ENCODE peak calls at places on chromosomes 11 and 22, in seven cellular contexts. B, X, Z, O, N, P and D are unnamed samples.

GRCh38 chr22:23401111-23401909 is 178.8 kb downstream of the IGLL1 start:
- DNase-seq in B (no peak), O (no peak), X (peak), N (no peak), P (no peak), Z (no peak), D (no peak)

GRCh38 chr22:30097861-30098260 is 17.6 kb downstream of the HORMAD2 start:
- DNase-seq in B (no peak), P (no peak), X (no peak), N (no peak), Z (no peak), O (no peak), D (no peak)

GRCh38 chr11:132838621-132839020 is 693.7 kb downstream of the OPCML start:
- DNase-seq in O (no peak), X (no peak), N (no peak), Z (no peak), P (no peak), B (no peak), D (peak)

GRCh38 chr11:14852571-14853177 is 39.4 kb downstream of the CYP2R1 start:
- DNase-seq in P (no peak), O (peak), Z (no peak), X (no peak), N (no peak), B (no peak), D (no peak)

GRCh38 chr11:117796456-117797428 is at the start of gene DSCAML1:
- DNase-seq in X (peak), P (peak), O (no peak), N (no peak), Z (no peak), B (no peak), D (no peak)

GRCh38 chr11:101176381-101176780 is 46.8 kb upstream of the PGR start:
- DNase-seq in Z (no peak), P (no peak), X (no peak), B (no peak), N (no peak), O (no peak), D (no peak)

GRCh38 chr11:105538531-105538930 is 71.3 kb upstream of the GRIA4 start:
- DNase-seq in B (no peak), O (no peak), P (no peak), N (no peak), X (no peak), Z (no peak), D (no peak)

GRCh38 chr11:120471131-120471530 is 40.4 kb upstream of the GRIK4 start:
- DNase-seq in O (no peak), P (no peak), B (no peak), N (no peak), Z (no peak), X (no peak), D (no peak)

GRCh38 chr11:94322501-94322900 is 18.1 kb downstream of the IZUMO1R start:
- DNase-seq in Z (no peak), P (no peak), B (no peak), O (no peak), N (no peak), X (no peak), D (no peak)

GRCh38 chr11:101466352-101466751 is 117.5 kb downstream of the TRPC6 start:
- DNase-seq in Z (no peak), P (no peak), O (no peak), N (no peak), B (no peak), X (no peak), D (no peak)

GRCh38 chr11:129427376-129427775 is 51.7 kb downstream of the BARX2 start:
- DNase-seq in Z (no peak), O (no peak), P (no peak), X (no peak), N (no peak), B (no peak), D (no peak)

GRCh38 chr22:31337178-31337577 is 9.0 kb downstream of the PATZ1 start:
- DNase-seq in X (no peak), O (no peak), Z (no peak), P (no peak), B (no peak), N (no peak), D (no peak)

GRCh38 chr11:121366970-121367369 is 74.4 kb downstream of the SC5D start:
- DNase-seq in N (no peak), B (no peak), X (no peak), P (no peak), Z (no peak), O (no peak), D (no peak)

GRCh38 chr22:38212442-38212841 is 10.6 kb downstream of the MAFF start:
- DNase-seq in N (no peak), B (no peak), O (no peak), X (no peak), P (no peak), Z (no peak), D (no peak)

GRCh38 chr11:86660011-86660595 is 12.3 kb downstream of the ME3 start:
- DNase-seq in P (peak), N (no peak), B (no peak), X (no peak), O (no peak), Z (no peak), D (no peak)

GRCh38 chr11:47355283-47356128 is 3.0 kb upstream of the MYBPC3 start:
- DNase-seq in B (peak), N (no peak), Z (peak), O (peak), X (peak), P (peak), D (peak)

GRCh38 chr11:68854273-68854958 is 12.7 kb upstream of the CPT1A start:
- DNase-seq in N (no peak), O (no peak), B (no peak), P (peak), Z (no peak), X (no peak), D (no peak)

GRCh38 chr11:129639300-129639699 is 176.3 kb upstream of the TMEM45B start:
- DNase-seq in N (no peak), Z (peak), B (no peak), O (peak), P (no peak), X (no peak), D (no peak)

GRCh38 chr11:69640995-69641581 is at the start of gene CCND1:
- DNase-seq in N (no peak), O (peak), B (no peak), Z (peak), X (peak), P (peak), D (peak)

GRCh38 chr22:36757608-36758220 is 18.2 kb downstream of the IFT27 start:
- DNase-seq in X (peak), N (no peak), Z (peak), B (peak), P (peak), O (peak), D (no peak)

GRCh38 chr11:117607449-117607848 is 189.6 kb downstream of the DSCAML1 start:
- DNase-seq in Z (no peak), O (no peak), N (no peak), X (no peak), B (no peak), P (no peak), D (no peak)

GRCh38 chr22:19655399-19655798 is 58.9 kb upstream of the SEPTIN5 start:
- DNase-seq in X (no peak), P (no peak), Z (no peak), O (no peak), B (no peak), N (no peak), D (no peak)

GRCh38 chr11:58451585-58451984 is 9.5 kb upstream of the OR5B12 start:
- DNase-seq in O (no peak), Z (no peak), N (no peak), B (no peak), P (no peak), X (no peak), D (no peak)

GRCh38 chr22:39244496-39245129 is at the start of gene PDGFB:
- DNase-seq in Z (peak), N (no peak), B (no peak), P (no peak), X (no peak), O (no peak), D (no peak)

GRCh38 chr11:67179892-67180490 is 60.9 kb downstream of the KDM2A start:
- DNase-seq in N (no peak), O (no peak), Z (peak), B (no peak), P (peak), X (peak), D (no peak)

GRCh38 chr11:112810951-112811350 is 150.3 kb upstream of the NCAM1 start:
- DNase-seq in B (no peak), X (no peak), Z (no peak), O (no peak), N (no peak), P (no peak), D (no peak)

GRCh38 chr11:10628506-10629236 is 60.2 kb upstream of the LYVE1 start:
- DNase-seq in O (no peak), P (no peak), X (no peak), N (no peak), B (no peak), Z (no peak), D (no peak)

GRCh38 chr11:13260196-13260962 is 17.2 kb upstream of the BMAL1 start:
- DNase-seq in B (no peak), X (no peak), N (no peak), O (no peak), Z (no peak), P (no peak), D (no peak)

GRCh38 chr11:120223793-120224192 is 13.0 kb downstream of the OAF start:
- DNase-seq in X (no peak), N (no peak), Z (no peak), O (no peak), B (no peak), P (no peak), D (no peak)

GRCh38 chr11:33062137-33062536 is 22.8 kb downstream of the TCP11L1 start:
- DNase-seq in P (peak), Z (no peak), N (no peak), X (no peak), O (no peak), B (no peak), D (no peak)

GRCh38 chr11:88188251-88189030 is 13.2 kb upstream of the RAB38 start:
- DNase-seq in O (no peak), B (no peak), N (no peak), P (no peak), Z (no peak), X (no peak), D (no peak)

GRCh38 chr11:5620606-5621521 is 3.9 kb upstream of the TRIM34 start:
- DNase-seq in O (no peak), P (no peak), Z (peak), X (no peak), B (no peak), N (no peak), D (no peak)

GRCh38 chr11:6674856-6675255 is 8.3 kb downstream of the MRPL17 start:
- DNase-seq in O (no peak), N (no peak), Z (peak), X (no peak), B (no peak), P (no peak), D (peak)

GRCh38 chr22:22520667-22521602 is 865 bp upstream of the ZNF280A start:
- DNase-seq in N (no peak), P (no peak), B (no peak), X (peak), Z (no peak), O (no peak), D (no peak)

GRCh38 chr11:78290293-78291176 is 101.8 kb downstream of the USP35 start:
- DNase-seq in O (no peak), N (no peak), P (no peak), Z (no peak), X (peak), B (no peak), D (no peak)

GRCh38 chr11:92838655-92839334 is 130.7 kb upstream of the MTNR1B start:
- DNase-seq in O (no peak), B (no peak), X (no peak), Z (no peak), N (no peak), P (no peak), D (no peak)

GRCh38 chr11:22640862-22641261 is 15.2 kb upstream of the FANCF start:
- DNase-seq in Z (no peak), B (no peak), O (no peak), P (no peak), N (no peak), X (no peak), D (no peak)

GRCh38 chr11:22633354-22633902 is 7.8 kb upstream of the FANCF start:
- DNase-seq in Z (no peak), O (no peak), B (no peak), X (no peak), P (no peak), N (no peak), D (no peak)

GRCh38 chr11:22635689-22636088 is 10.1 kb upstream of the FANCF start:
- DNase-seq in O (no peak), P (no peak), Z (no peak), X (no peak), B (no peak), N (no peak), D (no peak)

DNA sequence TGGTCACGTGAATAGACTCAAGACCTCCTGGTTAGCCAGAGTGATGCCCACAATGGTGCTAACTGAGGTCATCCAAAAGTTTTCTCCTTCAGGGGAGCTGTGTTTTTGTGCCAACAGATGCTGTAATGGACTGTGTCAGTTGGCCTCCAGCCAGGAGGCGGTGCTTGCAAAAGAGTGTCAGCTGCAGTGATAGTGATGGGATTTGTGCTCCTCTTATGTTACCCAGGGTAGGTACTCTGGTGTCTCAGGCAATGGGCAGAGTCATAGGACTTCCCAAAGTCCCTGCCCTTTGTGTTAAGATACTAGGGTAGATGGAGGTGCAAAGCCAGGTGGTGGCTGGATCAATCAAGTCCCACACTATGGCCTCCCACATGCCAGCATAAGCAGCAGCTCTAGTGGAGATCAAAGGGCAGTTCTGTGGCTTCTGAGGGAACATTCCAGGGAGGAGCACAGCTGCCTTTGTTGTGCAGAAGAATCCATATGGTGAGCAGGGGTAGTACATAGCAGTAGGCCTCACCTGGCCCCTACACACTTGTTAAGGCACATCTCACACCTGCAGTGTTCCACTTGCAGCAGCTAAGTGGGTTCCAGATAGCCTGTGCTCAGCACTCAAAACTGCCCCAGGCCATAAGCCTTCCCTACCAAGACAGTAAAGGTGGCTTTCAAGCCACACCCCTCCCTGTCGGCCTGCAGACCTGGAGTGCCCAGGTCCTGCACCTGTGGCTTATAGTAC is 9.4 kb upstream of the FANCF start:
- DNase-seq in B (no peak), O (no peak), N (no peak), X (no peak), P (no peak), Z (no peak), D (no peak)
- H3K9ac ChIP-seq in B (no peak), O (no peak), N (no peak), X (no peak), P (no peak), Z (no peak), D (no peak)

GRCh38 chr22:42966389-42966998 is 48.5 kb downstream of the PACSIN2 start:
- DNase-seq in X (no peak), P (no peak), O (no peak), B (no peak), Z (no peak), N (no peak), D (no peak)

GRCh38 chr22:42969348-42969975 is 45.5 kb downstream of the PACSIN2 start:
- DNase-seq in B (no peak), Z (no peak), O (no peak), P (no peak), N (no peak), X (no peak), D (no peak)

GRCh38 chr22:42970029-42970428 is 44.9 kb downstream of the PACSIN2 start:
- DNase-seq in N (no peak), P (no peak), O (no peak), X (no peak), Z (no peak), B (no peak), D (no peak)

GRCh38 chr22:42967005-42967404 is 47.9 kb downstream of the PACSIN2 start:
- DNase-seq in P (no peak), O (no peak), B (no peak), N (no peak), X (no peak), Z (no peak), D (no peak)

DNA sequence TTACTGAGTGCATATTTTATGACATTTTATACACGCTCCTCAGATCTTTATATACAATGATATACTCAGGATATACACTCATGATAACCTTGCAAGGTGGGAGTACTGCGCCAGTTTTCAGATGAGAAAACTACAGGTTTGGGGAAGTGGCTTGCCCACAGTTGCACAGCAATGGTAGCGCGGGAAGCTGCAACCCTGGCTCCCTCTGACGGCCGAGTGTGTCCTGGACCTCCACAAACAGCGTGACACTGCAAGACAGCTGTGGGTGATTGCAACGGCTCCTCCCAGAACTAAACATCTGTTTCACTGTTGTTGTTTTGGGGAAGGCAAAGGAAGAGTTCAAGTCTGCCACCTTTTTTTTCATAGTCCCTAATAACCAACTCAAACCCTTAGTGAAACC is 47.0 kb downstream of the PACSIN2 start:
- DNase-seq in B (no peak), O (no peak), Z (no peak), N (no peak), P (no peak), X (peak), D (no peak)
- TF ChIP-seq POLR2AphosphoS5 in B (no peak), O (no peak), Z (no peak), N (no peak), P (no peak), X (no peak), D (no peak)

GRCh38 chr11:123523539-123523938 is 93.5 kb downstream of the GRAMD1B start:
- DNase-seq in B (no peak), X (no peak), N (no peak), P (no peak), O (no peak), Z (no peak), D (no peak)

GRCh38 chr11:123526918-123527317 is 96.8 kb downstream of the GRAMD1B start:
- DNase-seq in Z (no peak), P (no peak), X (no peak), N (no peak), B (no peak), O (no peak), D (no peak)

GRCh38 chr11:123526027-123526805 is 96.1 kb downstream of the GRAMD1B start:
- DNase-seq in X (no peak), P (no peak), O (no peak), B (no peak), Z (no peak), N (no peak), D (no peak)

GRCh38 chr11:123525072-123525471 is 95.0 kb downstream of the GRAMD1B start:
- DNase-seq in B (no peak), X (no peak), O (no peak), Z (no peak), N (no peak), P (no peak), D (no peak)

GRCh38 chr11:123525511-123525918 is 95.4 kb downstream of the GRAMD1B start:
- DNase-seq in Z (no peak), O (no peak), P (peak), X (no peak), N (no peak), B (no peak), D (no peak)
- H3K9ac ChIP-seq in Z (no peak), O (no peak), P (no peak), X (no peak), N (no peak), B (no peak), D (peak)

DNA sequence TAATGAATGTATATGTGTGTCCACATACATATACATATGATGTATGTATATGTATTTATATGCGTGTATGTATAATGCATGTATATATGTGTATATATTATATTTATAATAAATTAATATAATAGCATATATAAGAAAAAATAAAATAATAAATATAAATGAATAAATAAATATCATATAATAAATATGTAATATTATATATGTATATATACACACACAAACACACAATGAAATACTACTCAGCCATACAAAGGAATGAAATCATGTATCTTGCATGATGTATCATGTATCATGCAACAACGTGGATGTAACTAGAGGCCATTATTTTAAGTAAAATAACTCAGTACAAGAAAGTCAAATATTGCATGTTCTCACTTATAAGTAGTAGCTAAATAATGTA is 788.7 kb upstream of the CHORDC1 start:
- DNase-seq in N (no peak), O (no peak), P (no peak), B (no peak), Z (no peak), X (no peak), D (no peak)
- TF ChIP-seq POLR2AphosphoS5 in N (no peak), O (no peak), P (no peak), B (no peak), Z (no peak), X (no peak), D (no peak)

GRCh38 chr22:34356481-34356880 is 436.2 kb upstream of the LARGE1 start:
- DNase-seq in P (no peak), X (no peak), N (no peak), B (no peak), Z (no peak), O (no peak), D (no peak)
- H3K9ac ChIP-seq in P (no peak), X (no peak), N (no peak), B (no peak), Z (no peak), O (no peak), D (no peak)

GRCh38 chr11:3642071-3642951 is 519 bp upstream of the ART5 start:
- DNase-seq in B (peak), O (peak), X (peak), Z (peak), N (no peak), P (peak), D (no peak)
- TF ChIP-seq POLR2AphosphoS5 in B (peak), O (peak), X (peak), Z (no peak), N (no peak), P (no peak), D (no peak)

DNA sequence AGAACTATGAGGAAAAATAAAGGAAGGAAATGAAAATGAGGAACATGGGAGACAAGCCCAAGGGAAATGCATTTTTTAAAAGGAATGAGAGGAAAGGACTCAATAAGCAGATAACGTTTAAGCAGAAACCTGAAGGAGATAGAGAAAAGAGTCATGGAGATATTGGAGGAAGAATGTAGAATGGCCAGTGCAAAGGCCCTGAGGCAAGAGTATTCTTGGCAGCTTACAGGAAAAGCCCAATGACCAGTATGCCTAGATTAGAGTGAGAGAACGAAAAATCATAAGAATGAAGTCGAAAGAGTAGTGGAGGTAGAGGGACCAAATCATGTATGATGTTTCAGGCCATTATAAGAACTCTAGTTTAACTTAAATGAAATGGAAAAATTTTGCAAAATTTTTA is 220.3 kb downstream of the DLG2 start:
- DNase-seq in X (no peak), B (no peak), O (no peak), Z (no peak), N (no peak), P (no peak), D (no peak)
- H3K9ac ChIP-seq in X (no peak), B (no peak), O (no peak), Z (no peak), N (no peak), P (no peak), D (no peak)